ENCODE peak calls at places on chromosome 20, in six cellular contexts. V is H1, S is HCT116, D is K562, T is HepG2, R is GM12878. M is an unnamed sample.

GRCh38 chr20:53839423-53840176 is 230.8 kb downstream of the BCAS1 start:
- DNase-seq in V (no peak), S (no peak), D (no peak), T (no peak), R (peak; percentile 96), M (no peak)

GRCh38 chr20:53539516-53539915 is 54.1 kb downstream of the ZNF217 start:
- DNase-seq in V (no peak), S (no peak), D (no peak), T (no peak), R (no peak), M (no peak)

GRCh38 chr20:19114410-19114809 is 98.0 kb upstream of the SLC24A3 start:
- DNase-seq in V (no peak), S (no peak), D (no peak), T (no peak), R (peak; percentile 34), M (no peak)

GRCh38 chr20:2400290-2400689 is 19.6 kb downstream of the TGM6 start:
- DNase-seq in V (no peak), S (no peak), D (no peak), T (no peak), R (no peak), M (no peak)

GRCh38 chr20:61369731-61370520 is 117.9 kb downstream of the CDH4 start:
- DNase-seq in V (no peak), S (no peak), D (no peak), T (no peak), R (no peak), M (no peak)

GRCh38 chr20:46111028-46111835 is 6.9 kb upstream of the CD40 start:
- DNase-seq in V (no peak), S (no peak), D (no peak), T (no peak), R (peak; percentile 75), M (no peak)

GRCh38 chr20:23656372-23656771 is 18.6 kb upstream of the CST3 start:
- DNase-seq in V (no peak), S (no peak), D (no peak), T (no peak), R (no peak), M (no peak)

GRCh38 chr20:44401052-44401769 is 45.7 kb downstream of the HNF4A start:
- DNase-seq in V (no peak), S (no peak), D (no peak), T (peak; percentile 53), R (no peak), M (no peak)

GRCh38 chr20:45097485-45098095 is 3.3 kb downstream of the KCNS1 start:
- DNase-seq in V (no peak), S (no peak), D (no peak), T (no peak), R (no peak), M (no peak)

GRCh38 chr20:33811763-33812672 is 870 bp downstream of the CHMP4B start:
- DNase-seq in V (no peak), S (no peak), D (peak; percentile 70), T (peak; percentile 66), R (no peak), M (no peak)

GRCh38 chr20:41003143-41003932 is 25.3 kb upstream of the TOP1 start:
- DNase-seq in V (peak; percentile 33), S (peak; percentile 98), D (peak; percentile 75), T (peak; percentile 99), R (no peak), M (no peak)

GRCh38 chr20:61056627-61057312 is 195.3 kb upstream of the CDH4 start:
- DNase-seq in V (no peak), S (no peak), D (no peak), T (no peak), R (no peak), M (no peak)

GRCh38 chr20:11979306-11980128 is 61.8 kb downstream of the BTBD3 start:
- DNase-seq in V (no peak), S (no peak), D (no peak), T (no peak), R (peak; percentile 12), M (peak; percentile 32)

GRCh38 chr20:32244150-32244823 is 33.2 kb upstream of the KIF3B start:
- DNase-seq in V (no peak), S (no peak), D (no peak), T (peak; percentile 56), R (no peak), M (no peak)

GRCh38 chr20:32244959-32245358 is 32.5 kb upstream of the KIF3B start:
- DNase-seq in V (no peak), S (no peak), D (no peak), T (no peak), R (no peak), M (no peak)

GRCh38 chr20:32240220-32240619 is 32.5 kb downstream of the POFUT1 start:
- DNase-seq in V (no peak), S (no peak), D (no peak), T (no peak), R (no peak), M (no peak)

GRCh38 chr20:32238483-32239425 is 31.1 kb downstream of the POFUT1 start:
- DNase-seq in V (no peak), S (no peak), D (no peak), T (no peak), R (no peak), M (no peak)

DNA sequence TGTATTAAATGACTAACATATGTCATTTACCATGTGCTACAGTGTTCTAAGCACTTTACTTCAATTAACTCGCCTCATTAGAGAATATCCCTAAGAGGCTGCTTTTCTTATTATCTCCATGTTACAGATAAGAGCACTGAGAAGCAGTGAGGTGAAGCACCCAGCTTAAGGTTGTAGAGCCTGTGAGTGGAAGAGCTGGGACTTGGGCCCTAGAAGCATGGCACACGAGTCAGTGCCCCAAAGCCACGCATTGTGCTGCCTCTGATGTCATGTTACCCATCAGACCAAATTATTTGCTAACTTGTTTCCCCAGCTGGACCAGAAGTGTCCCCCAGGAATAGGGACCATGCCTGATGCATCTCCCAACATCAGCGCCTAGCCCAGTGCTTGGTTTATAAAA is 34.1 kb downstream of the POFUT1 start:
- DNase-seq in V (no peak), S (no peak), D (no peak), T (no peak), R (no peak), M (no peak)
- TF ChIP-seq ZNF274 in V (no peak), S (no peak), D (no peak), T (no peak), R (no peak), M (no peak)

DNA sequence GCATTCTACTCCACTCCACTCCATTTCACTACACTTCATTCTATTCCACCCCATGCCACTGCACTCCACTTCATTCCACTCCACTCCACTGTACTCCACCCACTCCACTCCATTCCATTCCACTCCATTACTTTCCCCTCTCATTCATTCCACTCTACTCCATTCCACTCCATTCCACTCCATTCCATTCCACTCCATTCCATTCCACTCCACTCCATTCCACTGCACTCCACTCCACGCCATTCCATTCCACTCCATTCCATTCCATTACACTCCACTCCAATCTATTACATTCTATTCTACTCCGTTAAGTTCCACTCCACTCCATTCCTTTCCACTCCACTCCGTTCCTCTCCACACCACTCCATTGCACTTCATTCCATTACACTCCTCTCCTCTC is 25.0 kb upstream of the DEFB125 start:
- DNase-seq in V (no peak), S (no peak), D (no peak), T (no peak), R (no peak), M (no peak)
- H3K9me3 ChIP-seq in V (peaks cover 22% of the 10 kb centered on the region), S (peaks cover 20% of the 10 kb centered on the region), D (no peaks in the 10 kb centered on the region), T (peaks cover 68% of the 10 kb centered on the region), R (no peaks in the 10 kb centered on the region), M (peaks cover 57% of the 10 kb centered on the region)

GRCh38 chr20:25039697-25040437 is 18.1 kb downstream of the ACSS1 start:
- DNase-seq in V (no peak), S (no peak), D (no peak), T (no peak), R (no peak), M (no peak)

GRCh38 chr20:25043499-25044260 is 14.3 kb downstream of the ACSS1 start:
- DNase-seq in V (no peak), S (no peak), D (no peak), T (no peak), R (no peak), M (no peak)

GRCh38 chr20:25040438-25040831 is 17.5 kb downstream of the ACSS1 start:
- DNase-seq in V (no peak), S (no peak), D (no peak), T (no peak), R (no peak), M (no peak)

GRCh38 chr20:25042531-25043498 is 15.1 kb downstream of the ACSS1 start:
- DNase-seq in V (no peak), S (no peak), D (no peak), T (no peak), R (peak; percentile 61), M (no peak)

DNA sequence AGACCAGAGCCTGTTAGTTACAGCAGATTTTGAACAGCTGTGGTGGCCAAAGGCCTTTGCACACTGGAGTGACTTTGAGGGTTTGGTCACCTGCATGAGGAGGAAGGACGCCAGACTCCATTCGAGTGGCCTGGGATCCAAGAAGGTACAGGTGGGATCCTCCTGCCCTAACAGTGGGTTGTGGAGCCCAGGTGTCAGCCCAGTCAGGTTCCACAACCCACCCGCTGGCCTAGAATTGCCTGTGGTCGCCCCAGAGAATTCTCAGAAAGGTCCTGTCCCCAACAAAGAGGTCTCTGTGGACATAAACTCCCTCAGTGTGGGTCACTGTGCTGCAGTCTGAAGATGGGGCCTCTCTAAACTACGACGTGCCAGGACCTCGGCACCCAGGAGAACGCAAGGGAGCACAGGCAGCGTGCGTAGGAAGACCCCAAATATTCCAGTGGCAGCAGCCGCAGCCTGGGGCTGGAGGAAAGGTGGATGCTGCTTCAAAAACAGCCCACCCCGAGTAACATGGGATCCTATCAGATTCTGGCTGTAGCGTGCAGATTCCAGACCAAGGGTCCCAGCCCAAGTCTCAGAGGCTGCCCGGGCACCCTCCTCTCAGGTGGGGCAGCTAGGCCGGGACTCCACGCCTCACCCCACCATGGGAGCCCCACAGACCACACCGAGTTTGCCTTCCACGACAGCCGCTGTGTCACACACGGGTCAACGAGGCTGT is 16.0 kb downstream of the ACSS1 start:
- DNase-seq in V (no peak), S (no peak), D (no peak), T (no peak), R (no peak), M (no peak)
- H3K4me1 ChIP-seq in V (no peaks in the 10 kb centered on the region), S (no peaks in the 10 kb centered on the region), D (no peaks in the 10 kb centered on the region), T (peaks cover 45% of the 10 kb centered on the region), R (peaks cover 34% of the 10 kb centered on the region), M (no peaks in the 10 kb centered on the region)

DNA sequence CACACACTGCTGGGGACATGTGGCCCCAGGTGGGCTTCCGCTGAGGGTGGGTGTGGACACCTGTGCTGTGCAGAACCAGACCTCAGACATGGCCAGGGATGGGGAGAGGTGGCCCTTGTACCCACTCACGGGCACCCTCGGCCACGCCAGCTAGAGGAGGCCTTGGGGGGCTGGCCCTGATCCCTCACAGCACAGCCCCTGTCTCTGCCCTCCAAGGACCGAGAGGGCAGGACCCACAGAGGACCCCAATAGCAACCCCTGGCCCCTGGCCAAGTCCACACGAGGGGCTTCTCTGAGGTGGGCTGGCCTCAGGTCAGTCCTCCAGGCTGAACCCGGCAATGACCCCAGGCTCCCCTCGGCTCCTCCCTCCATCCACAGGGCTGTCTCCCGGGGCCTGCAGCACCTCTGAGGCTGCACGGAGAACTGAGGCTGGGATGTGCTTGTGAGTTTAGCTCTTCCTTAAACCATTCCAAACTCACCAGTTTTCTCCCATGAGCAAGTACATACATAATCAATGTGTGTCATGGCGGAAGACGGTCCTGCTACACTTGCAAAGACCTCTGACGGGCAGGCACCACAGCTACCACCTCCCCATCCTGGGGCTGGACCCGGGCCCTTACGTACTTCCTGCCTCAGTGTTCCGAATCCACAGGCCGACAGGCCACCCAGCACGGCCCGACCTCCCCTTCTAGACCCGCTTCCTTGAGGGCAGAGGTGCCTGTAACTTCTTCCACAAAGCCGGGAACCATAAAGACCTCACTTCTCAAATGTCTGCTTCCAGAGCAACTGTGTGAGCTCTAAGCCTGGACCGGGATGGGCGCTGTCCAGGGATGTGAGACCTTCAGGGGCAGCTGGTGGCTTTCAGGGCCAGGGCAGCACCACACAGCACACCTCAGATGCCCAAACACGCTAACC is 9.0 kb downstream of the SLC2A4RG start:
- DNase-seq in V (no peak), S (no peak), D (no peak), T (no peak), R (no peak), M (no peak)
- TF ChIP-seq ZNF274 in V (no peak), S (no peak), D (no peak), T (no peak), R (no peak), M (no peak)

M was measured in NT2/D1.